ENCODE peak calls at places on chromosome 12, in ten cellular contexts. V is H54; B is ascending aorta; S is GM13976; Y is activated effector memory CD4-positive, alpha-beta T cell treated with Interleukin-2 at 50 U/mL for 16 hours; K is ELF-1; G is IMR-90; H is fibroblast of pulmonary artery; M is activated naive CD8-positive, alpha-beta T cell treated with anti-CD3 and anti-CD28 coated beads, Interleukin-2, amount 50 U/mL, for 24 hours; C is SK-MEL-5. R is an unnamed sample.
A peak's percentile ranks its signal among the peaks of the same experiment; 100 is the strongest.

GRCh38 chr12:4849024-4849594 is 60.6 kb upstream of the KCNA1 start:
- DNase-seq in Y (no peak), S (peak; percentile 70), B (no peak), C (peak; percentile 53), V (peak; percentile 30), G (peak; percentile 48), K (no peak), M (peak; percentile 26), H (peak; percentile 58), R (peak; percentile 29)

GRCh38 chr12:25840678-25841077 is 117.8 kb upstream of the RASSF8 start:
- DNase-seq in B (no peak), Y (no peak), K (no peak), M (no peak), V (no peak), S (no peak), C (no peak), G (peak; percentile 79), H (peak; percentile 25), R (no peak)

GRCh38 chr12:55072093-55072492 is 52.3 kb downstream of the NEUROD4 start:
- DNase-seq in M (peak; percentile 76), S (peak; percentile 43), B (no peak), C (peak; percentile 76), G (no peak), H (peak; percentile 17), V (no peak), K (peak; percentile 63), Y (peak; percentile 62), R (no peak)

GRCh38 chr12:106079148-106079738 is 59.5 kb downstream of the NUAK1 start:
- DNase-seq in K (no peak), V (no peak), M (no peak), B (no peak), G (no peak), Y (no peak), H (no peak), S (no peak), C (no peak), R (no peak)

GRCh38 chr12:27233814-27234213 is 10.3 kb upstream of the STK38L start:
- DNase-seq in G (no peak), S (no peak), V (no peak), B (no peak), C (peak; percentile 14), Y (no peak), K (no peak), H (no peak), M (no peak), R (no peak)

GRCh38 chr12:7180685-7181084 is 8.8 kb upstream of the PEX5 start:
- DNase-seq in V (no peak), B (no peak), K (no peak), H (no peak), S (no peak), G (peak; percentile 13), M (no peak), C (peak; percentile 49), Y (no peak), R (no peak)

GRCh38 chr12:48002773-48003218 is 1.5 kb downstream of the COL2A1 start:
- DNase-seq in M (no peak), G (peak; percentile 31), C (no peak), H (peak; percentile 20), S (peak; percentile 32), Y (no peak), B (no peak), V (no peak), K (peak; percentile 81), R (no peak)

GRCh38 chr12:95182868-95183415 is 34.3 kb downstream of the FGD6 start:
- DNase-seq in G (peak; percentile 73), Y (no peak), M (peak; percentile 10), K (no peak), V (peak; percentile 38), S (peak; percentile 30), C (no peak), H (peak; percentile 71), B (no peak), R (no peak)

GRCh38 chr12:32501835-32502333 is 102.5 kb downstream of the FGD4 start:
- DNase-seq in H (peak; percentile 91), C (peak; percentile 99), Y (no peak), S (no peak), M (no peak), G (peak; percentile 81), V (peak; percentile 4), B (no peak), K (peak; percentile 90), R (no peak)

GRCh38 chr12:132269266-132269968 is 60.0 kb downstream of the GALNT9 start:
- DNase-seq in C (no peak), S (no peak), Y (no peak), V (no peak), H (no peak), G (no peak), K (no peak), B (no peak), M (no peak), R (no peak)

GRCh38 chr12:123149088-123149827 is 1.6 kb downstream of the PITPNM2 start:
- DNase-seq in S (no peak), K (no peak), H (peak; percentile 48), Y (no peak), G (no peak), V (no peak), C (no peak), B (no peak), M (no peak), R (no peak)

GRCh38 chr12:91355150-91356006 is 172.8 kb upstream of the DCN start:
- DNase-seq in S (peak; percentile 6), M (peak; percentile 30), H (peak; percentile 88), C (peak; percentile 91), Y (peak; percentile 3), G (peak; percentile 80), V (peak; percentile 24), B (no peak), K (peak; percentile 70), R (peak; percentile 3)

GRCh38 chr12:120438495-120439198 is 734 bp downstream of the COX6A1 start:
- DNase-seq in K (no peak), G (no peak), B (no peak), H (no peak), S (no peak), C (no peak), V (no peak), Y (no peak), M (no peak), R (no peak)

GRCh38 chr12:97751704-97752103 is 289.1 kb downstream of the RMST start:
- DNase-seq in H (no peak), G (no peak), V (no peak), C (no peak), S (no peak), B (no peak), M (no peak), Y (no peak), K (no peak), R (no peak)

GRCh38 chr12:91511795-91512420 is 329.3 kb upstream of the DCN start:
- DNase-seq in V (no peak), C (peak; percentile 36), Y (no peak), K (no peak), S (no peak), H (no peak), M (no peak), B (no peak), G (no peak), R (no peak)